ENCODE peak calls at places on chromosomes 13 and 19, in ten cellular contexts. W is brain microvascular endothelial cell; O is transverse colon; E is AG04450; S is H9; Z is GM23338; V is heart right ventricle; N is CD8-positive, alpha-beta memory T cell; D is fibroblast of lung; X is IMR-90. A is an unnamed sample.
A peak's percentile ranks its signal among the peaks of the same experiment; 100 is the strongest.

GRCh38 chr13:106496072-106496997 is 39.1 kb downstream of the EFNB2 start:
- DNase-seq in W (no peak), O (no peak), E (no peak), S (no peak), Z (no peak), V (no peak), N (no peak), D (peak; percentile 35), X (no peak), A (no peak)

GRCh38 chr19:3670258-3670795 is 29.9 kb downstream of the PIP5K1C start:
- DNase-seq in W (peak; percentile 65), O (peak; percentile 68), E (peak; percentile 73), S (no peak), Z (no peak), V (peak; percentile 77), N (no peak), D (peak; percentile 90), X (peak; percentile 84), A (no peak)

GRCh38 chr19:39998511-39998910 is 1.7 kb downstream of the ZNF546 start:
- DNase-seq in W (no peak), O (no peak), E (no peak), S (no peak), Z (no peak), V (no peak), N (no peak), D (peak; percentile 38), X (peak; percentile 76), A (peak; percentile 93)

GRCh38 chr19:47309608-47310007 is at the start of gene C5AR1:
- DNase-seq in W (no peak), O (peak; percentile 29), E (no peak), S (no peak), Z (no peak), V (peak; percentile 35), N (no peak), D (no peak), X (no peak), A (no peak)

GRCh38 chr19:47280183-47280797 is 5.6 kb downstream of the INAFM1 start:
- DNase-seq in W (no peak), O (peak; percentile 55), E (no peak), S (peak; percentile 85), Z (peak; percentile 89), V (no peak), N (peak; percentile 34), D (no peak), X (no peak), A (no peak)

GRCh38 chr19:6828698-6829633 is 56.5 kb downstream of the VAV1 start:
- DNase-seq in W (no peak), O (no peak), E (no peak), S (peak; percentile 97), Z (peak; percentile 83), V (no peak), N (peak; percentile 12), D (no peak), X (no peak), A (no peak)

GRCh38 chr19:1113278-1113985 is 9.6 kb downstream of the GPX4 start:
- DNase-seq in W (peak; percentile 91), O (peak; percentile 98), E (peak; percentile 94), S (peak; percentile 96), Z (peak; percentile 94), V (peak; percentile 98), N (peak; percentile 83), D (peak; percentile 90), X (peak; percentile 94), A (no peak)

GRCh38 chr19:8615813-8616596 is 5.5 kb upstream of the ADAMTS10 start:
- DNase-seq in W (peak; percentile 73), O (peak; percentile 44), E (no peak), S (peak; percentile 67), Z (peak; percentile 79), V (peak; percentile 49), N (peak; percentile 49), D (peak; percentile 45), X (peak; percentile 55), A (no peak)

GRCh38 chr13:85597790-85598500 is 201.3 kb downstream of the SLITRK6 start:
- DNase-seq in W (no peak), O (no peak), E (peak; percentile 33), S (no peak), Z (no peak), V (no peak), N (no peak), D (peak; percentile 61), X (peak; percentile 73), A (no peak)

GRCh38 chr13:65854431-65854830 is 1375.7 kb downstream of the PCDH9 start:
- DNase-seq in W (no peak), O (no peak), E (no peak), S (no peak), Z (no peak), V (no peak), N (no peak), D (no peak), X (no peak), A (no peak)

GRCh38 chr13:65855276-65855675 is 1374.9 kb downstream of the PCDH9 start:
- DNase-seq in W (no peak), O (no peak), E (no peak), S (no peak), Z (no peak), V (no peak), N (no peak), D (no peak), X (peak; percentile 41), A (no peak)

GRCh38 chr13:65856464-65856863 is 1373.7 kb downstream of the PCDH9 start:
- DNase-seq in W (peak; percentile 67), O (no peak), E (peak; percentile 23), S (no peak), Z (no peak), V (no peak), N (no peak), D (peak; percentile 58), X (peak; percentile 80), A (no peak)
- H3K27ac ChIP-seq in W (no peak overlapping the region), O (no peak overlapping the region), E (no peak overlapping the region), S (no peak overlapping the region), Z (no peak overlapping the region), V (no peak overlapping the region), N (no peak overlapping the region), D (no peak overlapping the region), X (no peak overlapping the region), A (no peak overlapping the region)

DNA sequence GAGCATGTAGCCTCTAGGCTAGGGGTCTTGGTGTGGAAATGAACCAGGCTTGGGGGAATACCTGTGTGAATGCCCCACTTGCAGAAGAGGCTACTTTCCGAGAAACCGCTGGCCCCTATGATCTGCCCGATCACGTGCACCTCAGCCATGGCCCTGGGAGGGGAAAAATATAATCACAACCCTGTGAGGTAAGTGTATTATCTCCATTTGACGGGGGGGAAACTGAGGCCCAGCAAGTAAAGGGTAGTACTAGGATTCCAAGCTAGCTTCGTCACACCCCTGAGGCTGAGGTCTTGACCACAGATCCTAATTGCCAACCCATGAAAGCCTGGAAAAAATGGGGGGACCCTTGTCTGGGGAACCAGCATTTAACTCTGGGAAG is 587 bp downstream of the B9D2 start:
- DNase-seq in W (no peak), O (no peak), E (no peak), S (no peak), Z (no peak), V (no peak), N (no peak), D (no peak), X (no peak), A (no peak)
- H3K27ac ChIP-seq in W (peak overlapping the region; percentile 100), O (peak overlapping the region; percentile 97), E (peak overlapping the region; percentile 31), S (no peak overlapping the region), Z (no peak overlapping the region), V (peak overlapping the region; percentile 96), N (peak overlapping the region; percentile 100), D (peak overlapping the region; percentile 100), X (peak overlapping the region; percentile 50), A (peak overlapping the region; percentile 98)

GRCh38 chr19:51089786-51090185 is 7.1 kb upstream of the KLK14 start:
- DNase-seq in W (no peak), O (no peak), E (no peak), S (no peak), Z (no peak), V (no peak), N (no peak), D (no peak), X (no peak), A (no peak)
- H3K27ac ChIP-seq in W (no peak overlapping the region), O (no peak overlapping the region), E (no peak overlapping the region), S (no peak overlapping the region), Z (no peak overlapping the region), V (no peak overlapping the region), N (no peak overlapping the region), D (no peak overlapping the region), X (no peak overlapping the region), A (no peak overlapping the region)

DNA sequence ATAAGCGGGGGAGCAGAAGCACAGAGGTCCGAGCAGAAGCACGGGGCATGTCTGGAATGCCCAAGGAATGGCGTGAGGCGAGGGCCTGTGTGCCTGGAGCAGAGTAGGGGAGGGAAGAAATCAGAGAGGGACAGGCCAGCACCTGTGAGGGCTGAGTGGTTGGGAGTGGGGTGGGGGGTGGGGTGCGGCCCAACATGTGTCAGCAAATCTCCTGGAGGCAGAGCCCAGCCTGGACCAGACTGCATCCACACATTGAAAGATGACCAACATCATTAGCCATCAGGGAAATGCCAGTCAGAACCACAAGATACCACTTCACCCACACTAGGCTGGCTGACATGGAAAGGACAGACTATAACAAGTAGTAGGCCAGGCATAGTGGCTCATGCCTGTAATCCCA is 11.2 kb downstream of the CLASRP start:
- DNase-seq in W (no peak), O (no peak), E (no peak), S (no peak), Z (no peak), V (no peak), N (no peak), D (no peak), X (no peak), A (no peak)
- H3K27ac ChIP-seq in W (no peak overlapping the region), O (no peak overlapping the region), E (no peak overlapping the region), S (no peak overlapping the region), Z (peak overlapping the region; percentile 47), V (no peak overlapping the region), N (no peak overlapping the region), D (no peak overlapping the region), X (no peak overlapping the region), A (no peak overlapping the region)

DNA sequence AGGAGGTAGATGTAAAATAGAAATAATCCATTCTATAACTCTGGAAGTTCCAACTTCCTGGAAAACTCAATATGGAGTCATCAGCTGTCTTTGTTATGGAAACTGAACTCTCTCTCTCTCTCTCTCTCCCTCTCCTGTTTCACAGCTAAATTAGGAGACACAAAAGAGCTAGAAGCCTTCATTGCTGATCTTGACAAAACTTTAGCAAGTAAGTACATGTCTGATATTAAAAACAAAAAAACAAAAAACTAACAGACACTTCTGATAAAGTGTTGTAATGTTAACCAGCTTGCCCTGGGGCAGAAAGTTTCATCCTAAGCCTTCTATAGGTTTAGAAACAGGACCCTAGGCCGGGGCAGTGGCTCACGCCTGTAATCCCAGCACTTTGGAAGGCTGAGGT is 11.3 kb downstream of the RGCC start:
- DNase-seq in W (no peak), O (no peak), E (no peak), S (no peak), Z (no peak), V (no peak), N (no peak), D (no peak), X (no peak), A (no peak)
- H3K27ac ChIP-seq in W (no peak overlapping the region), O (no peak overlapping the region), E (no peak overlapping the region), S (no peak overlapping the region), Z (no peak overlapping the region), V (no peak overlapping the region), N (no peak overlapping the region), D (no peak overlapping the region), X (no peak overlapping the region), A (no peak overlapping the region)

A was measured in Panc1.